ENCODE peak calls at places on chromosomes 13 and 19, in four cellular contexts. One of them, this sample, is unnamed.

GRCh38 chr19:44596428-44597130 is 16.8 kb upstream of the IGSF23 start:
- DNase-seq in GOT3: no peak
- DNase-seq in activated T-helper 1 cell treated with anti-CD3 and anti-CD28 coated beads, Interleukin-12 subunit alpha, Interleukin-12 subunit beta, Interleukin-2, Interleukin-4 antibody, amounts not matched to agents 30 ng/mL and 10 ng/mL and 1 ng/mL, durations not matched to agents 14 hours and 24 hours and 36 hours: no peak
- DNase-seq in HuH-7.5: peak
- DNase-seq in this sample: no peak

GRCh38 chr13:36192166-36192565 is 22.2 kb downstream of the SOHLH2 start:
- DNase-seq in activated T-helper 1 cell treated with anti-CD3 and anti-CD28 coated beads, Interleukin-12 subunit alpha, Interleukin-12 subunit beta, Interleukin-2, Interleukin-4 antibody, amounts not matched to agents 30 ng/mL and 10 ng/mL and 1 ng/mL, durations not matched to agents 14 hours and 24 hours and 36 hours: no peak
- DNase-seq in GOT3: no peak
- DNase-seq in HuH-7.5: no peak
- DNase-seq in this sample: no peak

GRCh38 chr13:41645313-41645712 is 188.0 kb downstream of the RGCC start:
- DNase-seq in GOT3: no peak
- DNase-seq in activated T-helper 1 cell treated with anti-CD3 and anti-CD28 coated beads, Interleukin-12 subunit alpha, Interleukin-12 subunit beta, Interleukin-2, Interleukin-4 antibody, amounts not matched to agents 30 ng/mL and 10 ng/mL and 1 ng/mL, durations not matched to agents 14 hours and 24 hours and 36 hours: no peak
- DNase-seq in HuH-7.5: no peak
- DNase-seq in this sample: no peak

GRCh38 chr19:40831502-40832430 is 18.5 kb downstream of the CYP2A6 start:
- DNase-seq in GOT3: no peak
- DNase-seq in activated T-helper 1 cell treated with anti-CD3 and anti-CD28 coated beads, Interleukin-12 subunit alpha, Interleukin-12 subunit beta, Interleukin-2, Interleukin-4 antibody, amounts not matched to agents 30 ng/mL and 10 ng/mL and 1 ng/mL, durations not matched to agents 14 hours and 24 hours and 36 hours: no peak
- DNase-seq in HuH-7.5: peak
- DNase-seq in this sample: no peak

GRCh38 chr19:12331211-12331941 is 2.1 kb downstream of the ZNF563 start:
- DNase-seq in HuH-7.5: peak
- DNase-seq in activated T-helper 1 cell treated with anti-CD3 and anti-CD28 coated beads, Interleukin-12 subunit alpha, Interleukin-12 subunit beta, Interleukin-2, Interleukin-4 antibody, amounts not matched to agents 30 ng/mL and 10 ng/mL and 1 ng/mL, durations not matched to agents 14 hours and 24 hours and 36 hours: peak
- DNase-seq in GOT3: no peak
- DNase-seq in this sample: no peak

GRCh38 chr19:42069619-42070293 is at the start of gene GRIK5:
- DNase-seq in GOT3: no peak
- DNase-seq in activated T-helper 1 cell treated with anti-CD3 and anti-CD28 coated beads, Interleukin-12 subunit alpha, Interleukin-12 subunit beta, Interleukin-2, Interleukin-4 antibody, amounts not matched to agents 30 ng/mL and 10 ng/mL and 1 ng/mL, durations not matched to agents 14 hours and 24 hours and 36 hours: no peak
- DNase-seq in HuH-7.5: no peak
- DNase-seq in this sample: no peak

GRCh38 chr19:7795555-7796161 is 32.6 kb downstream of the CLEC4M start:
- DNase-seq in HuH-7.5: no peak
- DNase-seq in GOT3: no peak
- DNase-seq in activated T-helper 1 cell treated with anti-CD3 and anti-CD28 coated beads, Interleukin-12 subunit alpha, Interleukin-12 subunit beta, Interleukin-2, Interleukin-4 antibody, amounts not matched to agents 30 ng/mL and 10 ng/mL and 1 ng/mL, durations not matched to agents 14 hours and 24 hours and 36 hours: no peak
- DNase-seq in this sample: no peak

GRCh38 chr13:47087841-47088240 is 191.0 kb upstream of the HTR2A start:
- DNase-seq in HuH-7.5: no peak
- DNase-seq in GOT3: no peak
- DNase-seq in activated T-helper 1 cell treated with anti-CD3 and anti-CD28 coated beads, Interleukin-12 subunit alpha, Interleukin-12 subunit beta, Interleukin-2, Interleukin-4 antibody, amounts not matched to agents 30 ng/mL and 10 ng/mL and 1 ng/mL, durations not matched to agents 14 hours and 24 hours and 36 hours: no peak
- DNase-seq in this sample: no peak

GRCh38 chr19:28553764-28554163 is 659.2 kb downstream of the UQCRFS1 start:
- DNase-seq in HuH-7.5: no peak
- DNase-seq in activated T-helper 1 cell treated with anti-CD3 and anti-CD28 coated beads, Interleukin-12 subunit alpha, Interleukin-12 subunit beta, Interleukin-2, Interleukin-4 antibody, amounts not matched to agents 30 ng/mL and 10 ng/mL and 1 ng/mL, durations not matched to agents 14 hours and 24 hours and 36 hours: no peak
- DNase-seq in GOT3: no peak
- DNase-seq in this sample: no peak

GRCh38 chr19:4548238-4548584 is 8.4 kb upstream of the LRG1 start:
- DNase-seq in HuH-7.5: no peak
- DNase-seq in GOT3: no peak
- DNase-seq in activated T-helper 1 cell treated with anti-CD3 and anti-CD28 coated beads, Interleukin-12 subunit alpha, Interleukin-12 subunit beta, Interleukin-2, Interleukin-4 antibody, amounts not matched to agents 30 ng/mL and 10 ng/mL and 1 ng/mL, durations not matched to agents 14 hours and 24 hours and 36 hours: no peak
- DNase-seq in this sample: no peak

This sample was measured in omental fat pad.